ENCODE peak calls at places on chromosomes 1 and 21, in eight cellular contexts. T, H, W, B, N, F, I and S are unnamed samples. For H3K4me1, the result is how much of the 10 kb centered on the place peaks cover.

GRCh38 chr21:35423694-35424093 is 374.6 kb upstream of the RUNX1 start:
- DNase-seq in T (no peak), H (no peak), W (no peak), B (no peak), N (no peak), F (no peak), I (no peak), S (no peak)

GRCh38 chr1:230531103-230531502 is 105.0 kb upstream of the PGBD5 start:
- DNase-seq in T (no peak), H (no peak), W (no peak), B (no peak), N (no peak), F (no peak), I (no peak), S (no peak)

GRCh38 chr1:101357444-101357986 is 120.7 kb downstream of the S1PR1 start:
- DNase-seq in T (peak), H (no peak), W (peak), B (peak), N (peak), F (peak), I (no peak), S (peak)

GRCh38 chr1:46813858-46814396 is 15.1 kb downstream of the CYP4B1 start:
- DNase-seq in T (no peak), H (no peak), W (no peak), B (no peak), N (no peak), F (peak), I (no peak), S (no peak)

GRCh38 chr1:85047472-85048295 is 616 bp downstream of the MCOLN3 start:
- DNase-seq in T (peak), H (peak), W (peak), B (no peak), N (no peak), F (no peak), I (peak), S (no peak)

GRCh38 chr1:41500378-41500777 is 15.9 kb upstream of the EDN2 start:
- DNase-seq in T (peak), H (no peak), W (no peak), B (no peak), N (no peak), F (no peak), I (peak), S (peak)

GRCh38 chr1:39562886-39563285 is 13.7 kb downstream of the PABPC4 start:
- DNase-seq in T (no peak), H (no peak), W (no peak), B (no peak), N (no peak), F (no peak), I (peak), S (no peak)

GRCh38 chr1:16208270-16208987 is 4.0 kb downstream of the ARHGEF19 start:
- DNase-seq in T (no peak), H (no peak), W (no peak), B (no peak), N (no peak), F (no peak), I (no peak), S (no peak)

GRCh38 chr1:37858931-37859506 is 373 bp downstream of the MTF1 start:
- DNase-seq in T (peak), H (peak), W (no peak), B (no peak), N (no peak), F (no peak), I (peak), S (no peak)

GRCh38 chr1:202835548-202836072 is 24.9 kb downstream of the PCAT6 start:
- DNase-seq in T (no peak), H (no peak), W (no peak), B (no peak), N (no peak), F (no peak), I (no peak), S (no peak)

GRCh38 chr1:155706101-155706619 is 17.3 kb downstream of the DAP3 start:
- DNase-seq in T (no peak), H (no peak), W (no peak), B (peak), N (no peak), F (no peak), I (no peak), S (no peak)

GRCh38 chr1:8095584-8095983 is 69.5 kb upstream of the ERRFI1 start:
- DNase-seq in T (no peak), H (no peak), W (no peak), B (no peak), N (no peak), F (no peak), I (no peak), S (no peak)

GRCh38 chr1:182348916-182349747 is 42.5 kb downstream of the GLUL start:
- DNase-seq in T (no peak), H (no peak), W (no peak), B (no peak), N (no peak), F (no peak), I (peak), S (no peak)

GRCh38 chr1:206754011-206754410 is 16.6 kb upstream of the IL19 start:
- DNase-seq in T (no peak), H (no peak), W (no peak), B (no peak), N (no peak), F (no peak), I (no peak), S (no peak)

GRCh38 chr1:226322986-226323385 is 14.0 kb upstream of the LIN9 start:
- DNase-seq in T (no peak), H (no peak), W (no peak), B (no peak), N (no peak), F (no peak), I (no peak), S (no peak)

GRCh38 chr1:77950873-77951272 is 28.0 kb downstream of the FUBP1 start:
- DNase-seq in T (no peak), H (no peak), W (no peak), B (no peak), N (no peak), F (no peak), I (no peak), S (no peak)

GRCh38 chr21:39121600-39122355 is 61.5 kb downstream of the PSMG1 start:
- DNase-seq in T (no peak), H (no peak), W (no peak), B (no peak), N (no peak), F (no peak), I (no peak), S (no peak)

GRCh38 chr21:42848932-42849758 is 30.2 kb downstream of the WDR4 start:
- DNase-seq in T (no peak), H (peak), W (no peak), B (no peak), N (no peak), F (no peak), I (no peak), S (no peak)

GRCh38 chr21:45613881-45614280 is 29.6 kb upstream of the PCBP3 start:
- DNase-seq in T (no peak), H (peak), W (no peak), B (no peak), N (no peak), F (no peak), I (no peak), S (no peak)

GRCh38 chr1:198681831-198682756 is 43.3 kb downstream of the PTPRC start:
- DNase-seq in T (peak), H (peak), W (peak), B (no peak), N (no peak), F (no peak), I (peak), S (peak)

GRCh38 chr21:34534522-34534921 is 22.5 kb upstream of the KCNE1 start:
- DNase-seq in T (no peak), H (no peak), W (no peak), B (no peak), N (peak), F (no peak), I (no peak), S (no peak)

GRCh38 chr1:22978299-22978698 is 5.6 kb upstream of the LACTBL1 start:
- DNase-seq in T (no peak), H (no peak), W (no peak), B (no peak), N (no peak), F (no peak), I (no peak), S (no peak)

GRCh38 chr1:20666804-20667203 is 5.6 kb upstream of the DDOST start:
- DNase-seq in T (no peak), H (no peak), W (no peak), B (peak), N (no peak), F (no peak), I (no peak), S (no peak)

GRCh38 chr1:206633708-206634121 is 1.6 kb upstream of the DYRK3 start:
- DNase-seq in T (peak), H (no peak), W (no peak), B (no peak), N (no peak), F (no peak), I (peak), S (no peak)

GRCh38 chr1:24688621-24689195 is 45.6 kb downstream of the SRRM1 start:
- DNase-seq in T (peak), H (peak), W (peak), B (peak), N (peak), F (no peak), I (peak), S (peak)

DNA sequence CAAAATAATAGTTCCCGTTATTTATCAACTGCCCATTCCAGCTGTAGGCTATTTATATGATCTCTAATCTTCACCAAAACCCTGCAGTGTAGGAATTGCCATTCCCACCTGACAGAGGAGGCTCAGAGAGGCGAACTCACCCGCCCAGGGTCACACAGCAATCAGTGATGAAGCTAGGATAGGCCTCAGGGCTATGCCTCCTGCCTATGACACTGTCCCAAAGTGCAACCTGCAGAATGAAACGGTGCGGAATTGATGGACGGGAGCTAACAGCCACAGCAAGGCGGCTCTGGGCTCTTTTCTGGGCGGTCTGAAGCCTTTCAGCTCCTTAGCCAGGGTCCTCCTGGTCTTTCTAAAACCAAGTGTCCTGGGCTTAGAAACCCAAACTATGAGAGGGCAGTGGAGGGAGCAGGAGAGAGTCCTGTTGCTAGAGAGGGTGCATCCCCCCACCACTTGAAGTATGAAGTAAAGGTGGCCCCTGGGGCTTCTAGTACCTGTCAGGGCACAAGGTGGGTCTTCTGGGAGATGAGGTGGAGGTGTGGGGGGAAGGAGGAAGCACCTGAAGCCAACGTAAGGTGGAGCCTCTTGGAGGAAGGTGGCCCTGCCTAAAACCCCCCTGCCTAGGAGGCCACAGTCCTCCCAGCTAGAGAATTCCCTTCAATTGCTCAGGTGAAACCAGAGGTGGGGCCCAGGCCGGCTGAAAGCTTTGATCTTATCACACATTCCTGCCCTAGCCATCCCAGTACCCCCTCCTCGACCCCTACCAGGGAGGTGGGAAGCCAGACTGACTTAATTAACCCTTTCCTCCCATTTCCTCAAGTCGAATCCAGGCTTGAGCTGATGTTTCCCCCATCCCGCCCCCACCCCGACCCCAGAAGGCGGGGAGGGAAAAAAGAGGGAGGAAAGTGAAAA is 14.8 kb downstream of the HSPG2 start:
- DNase-seq in T (no peak), H (no peak), W (peak), B (no peak), N (peak), F (no peak), I (peak), S (no peak)
- H3K27ac ChIP-seq in T (peak), H (no peak), W (peak), B (no peak), N (peak), F (peak), I (peak), S (peak)

GRCh38 chr1:2215329-2215728 is 12.8 kb upstream of the SKI start:
- DNase-seq in T (no peak), H (no peak), W (no peak), B (no peak), N (no peak), F (no peak), I (peak), S (no peak)
- TF ChIP-seq POLR2AphosphoS5 in T (no peak), H (no peak), W (no peak), B (no peak), N (no peak), F (no peak), I (no peak), S (no peak)

GRCh38 chr1:81327743-81328142 is 473.0 kb upstream of the ADGRL2 start:
- DNase-seq in T (no peak), H (no peak), W (no peak), B (no peak), N (no peak), F (no peak), I (no peak), S (no peak)
- H3K4me1 ChIP-seq in T (under half), H (under half), W (under half), B (under half), N (under half), F (under half), I (under half), S (under half)

GRCh38 chr1:54714881-54715492 is 674 bp upstream of the TTC4 start:
- DNase-seq in T (no peak), H (no peak), W (no peak), B (no peak), N (no peak), F (no peak), I (no peak), S (no peak)
- H3K27ac ChIP-seq in T (peak), H (peak), W (no peak), B (no peak), N (no peak), F (peak), I (peak), S (peak)

GRCh38 chr1:62735491-62736171 is 47.4 kb upstream of the DOCK7 start:
- DNase-seq in T (no peak), H (no peak), W (no peak), B (no peak), N (no peak), F (no peak), I (no peak), S (no peak)
- TF ChIP-seq POLR2AphosphoS5 in T (no peak), H (no peak), W (no peak), B (no peak), N (no peak), F (no peak), I (no peak), S (no peak)